ENCODE peak calls at places on chromosomes 5 and 9, in four cellular contexts. One of them, this sample, is unnamed.

GRCh38 chr9:115614326-115614725 is 496.4 kb upstream of the TNC start:
- DNase-seq in CD8-positive, alpha-beta memory T cell: no peak
- DNase-seq in effector memory CD4-positive, alpha-beta T cell: no peak
- DNase-seq in transverse colon: no peak
- DNase-seq in this sample: no peak

GRCh38 chr9:124260769-124261603 is 3.2 kb downstream of the NEK6 start:
- DNase-seq in CD8-positive, alpha-beta memory T cell: no peak
- DNase-seq in effector memory CD4-positive, alpha-beta T cell: no peak
- DNase-seq in transverse colon: peak; percentile 57
- DNase-seq in this sample: no peak

GRCh38 chr5:873328-873727 is 19.3 kb downstream of the BRD9 start:
- DNase-seq in transverse colon: no peak
- DNase-seq in CD8-positive, alpha-beta memory T cell: no peak
- DNase-seq in effector memory CD4-positive, alpha-beta T cell: no peak
- DNase-seq in this sample: no peak

GRCh38 chr5:172345886-172346285 is 62.3 kb upstream of the UBTD2 start:
- DNase-seq in effector memory CD4-positive, alpha-beta T cell: no peak
- DNase-seq in CD8-positive, alpha-beta memory T cell: no peak
- DNase-seq in transverse colon: no peak
- DNase-seq in this sample: no peak

GRCh38 chr5:41154491-41154890 is 58.8 kb downstream of the C6 start:
- DNase-seq in effector memory CD4-positive, alpha-beta T cell: no peak
- DNase-seq in transverse colon: no peak
- DNase-seq in CD8-positive, alpha-beta memory T cell: no peak
- DNase-seq in this sample: no peak

GRCh38 chr9:94183240-94183999 is 75.7 kb upstream of the ZNF169 start:
- DNase-seq in CD8-positive, alpha-beta memory T cell: no peak
- DNase-seq in transverse colon: no peak
- DNase-seq in effector memory CD4-positive, alpha-beta T cell: no peak
- DNase-seq in this sample: no peak

GRCh38 chr5:1568201-1568979 is 44.6 kb upstream of the LPCAT1 start:
- DNase-seq in transverse colon: no peak
- DNase-seq in CD8-positive, alpha-beta memory T cell: no peak
- DNase-seq in effector memory CD4-positive, alpha-beta T cell: no peak
- DNase-seq in this sample: peak; percentile 49

GRCh38 chr5:147464211-147464610 is 45.7 kb downstream of the DPYSL3 start:
- DNase-seq in effector memory CD4-positive, alpha-beta T cell: no peak
- DNase-seq in CD8-positive, alpha-beta memory T cell: no peak
- DNase-seq in transverse colon: no peak
- DNase-seq in this sample: peak; percentile 17

GRCh38 chr5:17305964-17306725 is 88.7 kb downstream of the BASP1 start:
- DNase-seq in effector memory CD4-positive, alpha-beta T cell: no peak
- DNase-seq in transverse colon: peak; percentile 51
- DNase-seq in CD8-positive, alpha-beta memory T cell: no peak
- DNase-seq in this sample: no peak

GRCh38 chr5:161851691-161852299 is 3.9 kb downstream of the GABRA1 start:
- DNase-seq in effector memory CD4-positive, alpha-beta T cell: no peak
- DNase-seq in CD8-positive, alpha-beta memory T cell: no peak
- DNase-seq in transverse colon: no peak
- DNase-seq in this sample: no peak

GRCh38 chr9:37972346-37972745 is 68.4 kb upstream of the SLC25A51 start:
- DNase-seq in transverse colon: no peak
- DNase-seq in CD8-positive, alpha-beta memory T cell: no peak
- DNase-seq in effector memory CD4-positive, alpha-beta T cell: no peak
- DNase-seq in this sample: no peak

DNA sequence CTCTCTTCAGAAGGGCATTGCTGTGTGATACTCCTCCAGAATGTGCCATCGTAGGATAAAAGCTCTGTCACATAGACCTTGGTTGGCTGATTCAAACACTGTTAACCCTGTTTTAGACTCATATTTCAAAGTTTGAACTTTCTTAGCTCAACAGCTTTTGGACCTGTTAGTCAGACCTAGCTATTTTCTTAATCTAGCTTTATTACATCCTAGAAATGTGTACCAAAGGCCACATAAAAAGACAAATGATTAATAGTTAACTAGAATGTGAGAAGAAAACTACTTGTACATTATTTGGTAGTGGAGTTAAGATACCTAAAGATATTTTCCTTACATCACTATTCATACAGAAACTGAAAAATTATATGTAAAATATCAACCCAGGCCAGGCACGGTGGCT is 4.3 kb downstream of the RHOBTB3 start:
- DNase-seq in effector memory CD4-positive, alpha-beta T cell: no peak
- DNase-seq in transverse colon: no peak
- DNase-seq in CD8-positive, alpha-beta memory T cell: no peak
- DNase-seq in this sample: no peak
- H3K36me3 ChIP-seq in effector memory CD4-positive, alpha-beta T cell: no peaks in the 10 kb centered on the region
- H3K36me3 ChIP-seq in transverse colon: no peaks in the 10 kb centered on the region
- H3K36me3 ChIP-seq in CD8-positive, alpha-beta memory T cell: no peaks in the 10 kb centered on the region
- H3K36me3 ChIP-seq in this sample: no peaks in the 10 kb centered on the region

DNA sequence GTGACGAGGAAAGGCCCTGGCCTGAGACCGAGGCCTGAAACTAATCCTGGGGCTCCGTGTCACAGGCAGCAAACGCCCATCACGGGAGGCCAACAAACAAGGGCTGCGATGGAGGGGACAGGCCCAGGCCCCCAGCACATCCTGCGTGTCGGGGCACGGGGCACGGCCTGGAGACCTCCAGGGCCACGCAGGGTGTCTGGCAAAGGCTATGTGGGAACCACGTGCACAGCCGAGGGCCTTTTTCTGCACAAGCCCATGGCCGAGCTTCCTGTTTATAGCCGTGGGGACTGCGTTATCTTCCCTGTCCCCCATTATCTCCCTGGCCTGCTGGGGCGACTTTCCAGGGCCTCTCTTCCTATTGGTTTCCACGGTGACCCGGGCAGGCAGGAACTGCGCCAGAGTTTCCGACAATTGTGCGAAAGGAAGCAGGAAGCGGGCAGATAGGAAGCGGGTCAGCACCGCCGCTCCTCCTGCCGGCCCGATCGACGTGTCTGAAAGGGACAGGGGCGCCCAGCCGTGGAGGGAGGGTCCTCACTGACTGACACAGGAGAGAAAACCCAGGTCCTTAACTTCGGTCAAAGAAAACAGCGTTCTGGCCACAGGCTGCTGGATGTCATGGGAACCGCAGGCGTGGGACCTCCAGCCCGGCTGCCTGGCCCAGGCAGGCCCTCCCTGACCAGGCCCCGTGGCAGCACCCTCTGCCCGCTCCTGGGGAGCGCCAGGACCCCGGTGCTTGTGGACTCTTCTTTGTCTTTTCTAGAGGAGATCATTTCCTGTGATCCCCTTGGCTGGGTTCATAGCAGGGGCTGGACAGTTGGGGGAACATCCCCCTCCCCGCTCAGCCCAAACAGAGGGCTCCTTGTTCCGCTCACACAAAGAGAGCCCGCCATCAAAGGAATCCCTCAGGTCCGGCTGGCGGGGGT is 29.1 kb upstream of the SEC16A start:
- DNase-seq in effector memory CD4-positive, alpha-beta T cell: no peak
- DNase-seq in transverse colon: no peak
- DNase-seq in CD8-positive, alpha-beta memory T cell: no peak
- DNase-seq in this sample: peak; percentile 47
- H3K36me3 ChIP-seq in effector memory CD4-positive, alpha-beta T cell: peaks cover 97% of the 10 kb centered on the region
- H3K36me3 ChIP-seq in transverse colon: peaks cover 3% of the 10 kb centered on the region
- H3K36me3 ChIP-seq in CD8-positive, alpha-beta memory T cell: no peaks in the 10 kb centered on the region
- H3K36me3 ChIP-seq in this sample: peaks cover 44% of the 10 kb centered on the region

GRCh38 chr9:98778711-98779530 is 17.4 kb downstream of the ANKS6 start:
- DNase-seq in transverse colon: no peak
- DNase-seq in CD8-positive, alpha-beta memory T cell: no peak
- DNase-seq in effector memory CD4-positive, alpha-beta T cell: no peak
- DNase-seq in this sample: no peak

GRCh38 chr9:98778251-98778650 is 18.1 kb downstream of the ANKS6 start:
- DNase-seq in transverse colon: no peak
- DNase-seq in CD8-positive, alpha-beta memory T cell: no peak
- DNase-seq in effector memory CD4-positive, alpha-beta T cell: no peak
- DNase-seq in this sample: no peak

GRCh38 chr9:98781588-98782383 is 14.6 kb downstream of the ANKS6 start:
- DNase-seq in CD8-positive, alpha-beta memory T cell: no peak
- DNase-seq in effector memory CD4-positive, alpha-beta T cell: no peak
- DNase-seq in transverse colon: peak; percentile 77
- DNase-seq in this sample: no peak

GRCh38 chr9:98777618-98778017 is 18.7 kb downstream of the ANKS6 start:
- DNase-seq in transverse colon: no peak
- DNase-seq in effector memory CD4-positive, alpha-beta T cell: no peak
- DNase-seq in CD8-positive, alpha-beta memory T cell: no peak
- DNase-seq in this sample: no peak

DNA sequence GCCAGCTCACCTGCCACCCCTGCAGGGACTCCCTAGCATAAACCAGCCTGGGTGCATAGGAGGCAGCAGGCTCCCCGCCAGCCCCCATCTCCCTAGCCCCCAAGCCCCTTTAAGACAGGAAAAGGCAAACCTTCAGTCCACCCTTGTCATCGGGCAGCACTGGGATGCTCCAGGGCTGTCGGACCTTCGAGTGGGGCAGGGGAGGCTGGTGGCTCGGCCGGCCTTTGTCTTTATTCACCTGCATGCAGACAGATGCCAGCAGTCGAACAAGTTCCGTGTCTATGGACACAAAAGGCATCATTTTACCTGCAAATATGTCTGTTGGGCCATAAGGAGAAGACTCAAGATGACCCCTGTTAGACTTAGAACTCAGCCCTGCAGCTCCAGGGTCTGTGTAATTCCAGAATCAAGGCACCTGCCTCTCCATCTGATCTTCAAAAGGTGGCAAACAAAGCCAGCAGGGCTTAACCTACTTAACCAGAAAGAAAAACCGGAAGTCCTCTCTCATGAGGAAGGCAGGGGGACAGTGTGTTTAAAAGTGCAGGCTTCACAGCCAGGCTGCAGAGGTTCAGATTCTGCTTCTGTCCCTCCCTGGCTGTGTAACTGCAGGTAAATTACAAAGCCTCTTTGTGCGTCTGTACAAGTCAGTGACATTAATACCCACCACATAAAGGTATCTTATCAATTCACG is 16.2 kb downstream of the ANKS6 start:
- DNase-seq in transverse colon: no peak
- DNase-seq in effector memory CD4-positive, alpha-beta T cell: no peak
- DNase-seq in CD8-positive, alpha-beta memory T cell: no peak
- DNase-seq in this sample: no peak
- H3K36me3 ChIP-seq in transverse colon: no peaks in the 10 kb centered on the region
- H3K36me3 ChIP-seq in effector memory CD4-positive, alpha-beta T cell: no peaks in the 10 kb centered on the region
- H3K36me3 ChIP-seq in CD8-positive, alpha-beta memory T cell: no peaks in the 10 kb centered on the region
- H3K36me3 ChIP-seq in this sample: peaks cover 2% of the 10 kb centered on the region

DNA sequence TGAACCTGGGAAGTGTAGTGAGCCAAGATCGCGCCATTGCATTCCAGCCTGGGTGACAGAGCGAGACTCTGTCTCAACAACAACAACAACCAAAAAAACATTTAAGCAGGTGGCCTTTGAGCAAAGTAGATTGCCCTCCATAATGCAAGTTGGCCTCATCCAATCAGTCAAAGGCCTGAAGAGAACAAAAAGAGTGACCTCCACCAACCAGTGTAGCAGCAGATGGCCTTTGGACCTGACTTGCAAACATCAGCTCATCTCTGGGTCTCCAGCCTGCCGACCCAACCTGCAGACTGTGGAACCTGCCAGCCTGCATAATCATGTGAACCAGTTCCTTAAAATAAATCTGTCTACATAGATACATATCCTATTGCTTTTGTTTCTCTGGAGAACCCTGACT is 7.5 kb downstream of the FRRS1L start:
- DNase-seq in effector memory CD4-positive, alpha-beta T cell: no peak
- DNase-seq in CD8-positive, alpha-beta memory T cell: no peak
- DNase-seq in transverse colon: no peak
- DNase-seq in this sample: no peak
- H3K36me3 ChIP-seq in effector memory CD4-positive, alpha-beta T cell: no peaks in the 10 kb centered on the region
- H3K36me3 ChIP-seq in CD8-positive, alpha-beta memory T cell: no peaks in the 10 kb centered on the region
- H3K36me3 ChIP-seq in transverse colon: no peaks in the 10 kb centered on the region
- H3K36me3 ChIP-seq in this sample: no peaks in the 10 kb centered on the region

DNA sequence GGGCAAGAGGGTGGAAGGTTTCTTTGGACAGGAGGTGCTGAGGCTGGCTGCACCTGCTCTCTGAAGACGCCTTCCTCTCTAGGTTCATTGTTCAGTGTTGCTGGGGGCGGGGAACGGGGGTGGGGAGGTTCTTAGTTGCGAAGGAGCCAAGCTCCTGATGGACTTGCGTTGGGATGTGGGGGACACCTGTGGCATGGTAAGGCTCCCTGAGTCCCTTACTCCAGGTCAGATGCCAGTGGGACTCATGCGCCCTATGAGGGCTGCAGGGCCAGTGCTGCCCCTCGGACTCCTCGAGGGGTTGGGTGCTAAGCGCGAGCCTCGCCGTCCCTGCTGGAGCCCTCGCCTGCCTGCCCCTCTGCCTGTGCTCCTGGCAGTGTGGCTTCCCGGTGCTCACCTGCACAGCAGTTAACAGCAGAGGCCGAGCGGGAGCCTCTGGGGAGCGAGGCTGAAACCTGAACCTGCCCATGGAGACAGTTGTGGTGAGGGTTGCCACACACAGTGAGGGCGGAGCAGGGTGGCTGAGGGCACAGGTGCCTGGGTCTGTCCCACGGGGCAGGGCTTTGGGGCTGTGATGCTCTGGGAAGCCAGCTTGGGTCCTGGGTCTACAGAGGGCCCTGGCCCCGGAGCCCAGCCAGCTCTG is 5.5 kb downstream of the RNU6ATAC start:
- DNase-seq in CD8-positive, alpha-beta memory T cell: no peak
- DNase-seq in transverse colon: no peak
- DNase-seq in effector memory CD4-positive, alpha-beta T cell: no peak
- DNase-seq in this sample: no peak
- H3K36me3 ChIP-seq in CD8-positive, alpha-beta memory T cell: peaks cover 26% of the 10 kb centered on the region
- H3K36me3 ChIP-seq in transverse colon: no peaks in the 10 kb centered on the region
- H3K36me3 ChIP-seq in effector memory CD4-positive, alpha-beta T cell: peaks cover 48% of the 10 kb centered on the region
- H3K36me3 ChIP-seq in this sample: peaks cover 48% of the 10 kb centered on the region

GRCh38 chr9:134759913-134760312 is 118.3 kb downstream of the COL5A1 start:
- DNase-seq in effector memory CD4-positive, alpha-beta T cell: no peak
- DNase-seq in CD8-positive, alpha-beta memory T cell: no peak
- DNase-seq in transverse colon: no peak
- DNase-seq in this sample: no peak
- H3K36me3 ChIP-seq in effector memory CD4-positive, alpha-beta T cell: no peaks in the 10 kb centered on the region
- H3K36me3 ChIP-seq in CD8-positive, alpha-beta memory T cell: no peaks in the 10 kb centered on the region
- H3K36me3 ChIP-seq in transverse colon: no peaks in the 10 kb centered on the region
- H3K36me3 ChIP-seq in this sample: no peaks in the 10 kb centered on the region

GRCh38 chr5:37772255-37772654 is 67.6 kb downstream of the GDNF start:
- DNase-seq in transverse colon: no peak
- DNase-seq in CD8-positive, alpha-beta memory T cell: no peak
- DNase-seq in effector memory CD4-positive, alpha-beta T cell: no peak
- DNase-seq in this sample: no peak
- H3K36me3 ChIP-seq in transverse colon: no peaks in the 10 kb centered on the region
- H3K36me3 ChIP-seq in CD8-positive, alpha-beta memory T cell: no peaks in the 10 kb centered on the region
- H3K36me3 ChIP-seq in effector memory CD4-positive, alpha-beta T cell: no peaks in the 10 kb centered on the region
- H3K36me3 ChIP-seq in this sample: no peaks in the 10 kb centered on the region

GRCh38 chr5:14464101-14464500 is 117.5 kb upstream of the OTULINL start:
- DNase-seq in CD8-positive, alpha-beta memory T cell: no peak
- DNase-seq in effector memory CD4-positive, alpha-beta T cell: no peak
- DNase-seq in transverse colon: no peak
- DNase-seq in this sample: no peak

GRCh38 chr5:14465086-14465485 is 116.5 kb upstream of the OTULINL start:
- DNase-seq in CD8-positive, alpha-beta memory T cell: no peak
- DNase-seq in transverse colon: no peak
- DNase-seq in effector memory CD4-positive, alpha-beta T cell: no peak
- DNase-seq in this sample: no peak

GRCh38 chr5:14464661-14465060 is 116.9 kb upstream of the OTULINL start:
- DNase-seq in CD8-positive, alpha-beta memory T cell: no peak
- DNase-seq in transverse colon: no peak
- DNase-seq in effector memory CD4-positive, alpha-beta T cell: no peak
- DNase-seq in this sample: no peak

GRCh38 chr5:14467251-14467650 is 114.3 kb upstream of the OTULINL start:
- DNase-seq in CD8-positive, alpha-beta memory T cell: no peak
- DNase-seq in transverse colon: no peak
- DNase-seq in effector memory CD4-positive, alpha-beta T cell: no peak
- DNase-seq in this sample: no peak

DNA sequence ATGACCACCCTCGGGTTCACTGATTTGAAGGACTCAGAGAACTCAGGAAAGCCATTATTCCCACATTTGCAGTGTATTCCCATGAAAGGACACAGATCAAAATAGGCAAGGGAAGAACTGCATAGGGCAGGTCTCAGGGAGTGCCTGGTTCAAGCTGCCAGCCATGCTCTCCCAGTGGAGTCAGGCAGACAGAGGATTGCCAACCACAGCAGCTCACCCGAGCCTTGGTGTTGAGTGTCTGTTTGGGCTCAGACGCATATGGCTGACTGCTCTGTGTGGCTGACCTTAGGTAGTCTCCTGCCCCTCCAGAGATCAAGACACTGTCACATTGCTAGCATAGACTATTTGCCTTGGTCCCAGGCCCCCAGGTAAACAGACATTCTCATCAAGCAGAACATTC is 115.8 kb upstream of the OTULINL start:
- DNase-seq in effector memory CD4-positive, alpha-beta T cell: no peak
- DNase-seq in transverse colon: no peak
- DNase-seq in CD8-positive, alpha-beta memory T cell: no peak
- DNase-seq in this sample: no peak
- H3K36me3 ChIP-seq in effector memory CD4-positive, alpha-beta T cell: no peaks in the 10 kb centered on the region
- H3K36me3 ChIP-seq in transverse colon: no peaks in the 10 kb centered on the region
- H3K36me3 ChIP-seq in CD8-positive, alpha-beta memory T cell: no peaks in the 10 kb centered on the region
- H3K36me3 ChIP-seq in this sample: peaks cover 27% of the 10 kb centered on the region